ENCODE peak calls at places on chromosomes 2 and 18, in four cellular contexts. One of them, this sample, is unnamed.

GRCh38 chr18:3340015-3340681 is 78.2 kb downstream of the MYL12B start:
- DNase-seq in K562: peak
- DNase-seq in HepG2: no peak
- DNase-seq in HCT116: no peak
- DNase-seq in this sample: no peak

GRCh38 chr2:112777036-112777435 is 7.3 kb downstream of the IL1A start:
- DNase-seq in K562: no peak
- DNase-seq in HepG2: no peak
- DNase-seq in HCT116: no peak
- DNase-seq in this sample: no peak

GRCh38 chr2:65165595-65165994 is 35.7 kb upstream of the RAB1A start:
- DNase-seq in K562: no peak
- DNase-seq in HepG2: no peak
- DNase-seq in HCT116: no peak
- DNase-seq in this sample: no peak

GRCh38 chr2:70962885-70963878 is 15.2 kb upstream of the ANKRD53 start:
- DNase-seq in K562: no peak
- DNase-seq in HepG2: no peak
- DNase-seq in HCT116: no peak
- DNase-seq in this sample: no peak

GRCh38 chr2:48253301-48253700 is 276.7 kb upstream of the STON1 start:
- DNase-seq in K562: peak
- DNase-seq in HepG2: no peak
- DNase-seq in HCT116: no peak
- DNase-seq in this sample: no peak

GRCh38 chr2:12061785-12062184 is 315.4 kb downstream of the LPIN1 start:
- DNase-seq in K562: no peak
- DNase-seq in HepG2: no peak
- DNase-seq in HCT116: no peak
- DNase-seq in this sample: no peak

GRCh38 chr2:45885111-45885685 is 233.7 kb downstream of the PRKCE start:
- DNase-seq in K562: no peak
- DNase-seq in HepG2: no peak
- DNase-seq in HCT116: no peak
- DNase-seq in this sample: no peak

GRCh38 chr2:195407782-195408181 is 249.2 kb upstream of the SLC39A10 start:
- DNase-seq in K562: peak
- DNase-seq in HepG2: no peak
- DNase-seq in HCT116: no peak
- DNase-seq in this sample: no peak

GRCh38 chr2:31058096-31058843 is 80.0 kb downstream of the GALNT14 start:
- DNase-seq in K562: no peak
- DNase-seq in HepG2: no peak
- DNase-seq in HCT116: no peak
- DNase-seq in this sample: no peak

GRCh38 chr2:217795706-217796465 is 206.9 kb downstream of the TNS1 start:
- DNase-seq in K562: no peak
- DNase-seq in HepG2: no peak
- DNase-seq in HCT116: no peak
- DNase-seq in this sample: no peak

GRCh38 chr2:193542762-193543161 is 1348.0 kb upstream of the TMEFF2 start:
- DNase-seq in K562: no peak
- DNase-seq in HepG2: no peak
- DNase-seq in HCT116: no peak
- DNase-seq in this sample: no peak

GRCh38 chr2:206324869-206325268 is 50.4 kb downstream of the ZDBF2 start:
- DNase-seq in K562: no peak
- DNase-seq in HepG2: no peak
- DNase-seq in HCT116: no peak
- DNase-seq in this sample: no peak

GRCh38 chr2:216426938-216427337 is 14.7 kb downstream of the SMARCAL1 start:
- DNase-seq in K562: no peak
- DNase-seq in HepG2: no peak
- DNase-seq in HCT116: no peak
- DNase-seq in this sample: no peak

GRCh38 chr18:8705941-8706544 is 687 bp downstream of the MTCL1 start:
- DNase-seq in K562: no peak
- DNase-seq in HepG2: no peak
- DNase-seq in HCT116: no peak
- DNase-seq in this sample: no peak

GRCh38 chr2:240735476-240735875 is 43.8 kb downstream of the AQP12A start:
- DNase-seq in K562: no peak
- DNase-seq in HepG2: no peak
- DNase-seq in HCT116: no peak
- DNase-seq in this sample: no peak

GRCh38 chr18:8610442-8610801 is 1.2 kb downstream of the RAB12 start:
- DNase-seq in K562: peak
- DNase-seq in HepG2: no peak
- DNase-seq in HCT116: no peak
- DNase-seq in this sample: no peak

GRCh38 chr2:228763600-228763999 is 507.5 kb downstream of the PID1 start:
- DNase-seq in K562: no peak
- DNase-seq in HepG2: no peak
- DNase-seq in HCT116: no peak
- DNase-seq in this sample: no peak

GRCh38 chr2:236777408-236777807 is 207.8 kb downstream of the ACKR3 start:
- DNase-seq in K562: no peak
- DNase-seq in HepG2: no peak
- DNase-seq in HCT116: no peak
- DNase-seq in this sample: no peak

GRCh38 chr2:16614314-16614860 is 51.2 kb downstream of the CYRIA start:
- DNase-seq in K562: peak
- DNase-seq in HepG2: no peak
- DNase-seq in HCT116: no peak
- DNase-seq in this sample: no peak

GRCh38 chr2:8558956-8559355 is 122.9 kb upstream of the ID2 start:
- DNase-seq in K562: no peak
- DNase-seq in HepG2: no peak
- DNase-seq in HCT116: no peak
- DNase-seq in this sample: no peak

GRCh38 chr2:216308532-216308931 is 63.8 kb downstream of the MARCHF4 start:
- DNase-seq in K562: no peak
- DNase-seq in HepG2: no peak
- DNase-seq in HCT116: no peak
- DNase-seq in this sample: no peak

GRCh38 chr2:213151437-213152064 is at the start of gene IKZF2:
- DNase-seq in K562: peak
- DNase-seq in HepG2: peak
- DNase-seq in HCT116: peak
- DNase-seq in this sample: peak

GRCh38 chr2:25537526-25537925 is 135.9 kb downstream of the DTNB start:
- DNase-seq in K562: no peak
- DNase-seq in HepG2: no peak
- DNase-seq in HCT116: no peak
- DNase-seq in this sample: peak

GRCh38 chr2:200302940-200303727 is 3.4 kb upstream of the SPATS2L start:
- DNase-seq in K562: no peak
- DNase-seq in HepG2: peak
- DNase-seq in HCT116: peak
- DNase-seq in this sample: no peak

DNA sequence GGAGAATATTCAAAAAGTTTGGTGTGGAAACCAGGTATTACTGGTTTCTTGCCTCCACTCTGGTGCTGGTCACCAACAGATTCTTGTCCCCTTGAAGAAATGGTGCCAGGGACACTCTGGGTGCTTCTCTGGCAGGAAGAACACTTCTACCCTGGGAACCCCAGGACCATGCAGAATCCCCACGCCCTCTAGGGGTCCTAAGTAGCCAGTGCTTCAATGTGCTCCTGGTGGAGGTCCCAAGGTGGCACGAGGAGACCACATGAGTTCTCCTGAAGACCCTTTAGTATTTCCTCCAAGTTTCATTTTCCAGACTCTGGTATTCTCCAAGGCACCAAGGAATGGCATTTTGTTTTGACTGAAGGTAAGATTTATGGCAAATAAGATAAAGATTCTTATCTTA is 380.6 kb downstream of the TSN start:
- DNase-seq in K562: peak
- DNase-seq in HepG2: peak
- DNase-seq in HCT116: peak
- DNase-seq in this sample: peak
- TF ChIP-seq JUND in K562: no peak
- TF ChIP-seq JUND in HepG2: no peak
- TF ChIP-seq JUND in HCT116: no peak
- TF ChIP-seq JUND in this sample: no peak

GRCh38 chr18:36993068-36993467 is 164.1 kb downstream of the KIAA1328 start:
- DNase-seq in K562: no peak
- DNase-seq in HepG2: no peak
- DNase-seq in HCT116: no peak
- DNase-seq in this sample: no peak
- TF ChIP-seq JUND in K562: no peak
- TF ChIP-seq JUND in HepG2: no peak
- TF ChIP-seq JUND in HCT116: no peak
- TF ChIP-seq JUND in this sample: no peak

DNA sequence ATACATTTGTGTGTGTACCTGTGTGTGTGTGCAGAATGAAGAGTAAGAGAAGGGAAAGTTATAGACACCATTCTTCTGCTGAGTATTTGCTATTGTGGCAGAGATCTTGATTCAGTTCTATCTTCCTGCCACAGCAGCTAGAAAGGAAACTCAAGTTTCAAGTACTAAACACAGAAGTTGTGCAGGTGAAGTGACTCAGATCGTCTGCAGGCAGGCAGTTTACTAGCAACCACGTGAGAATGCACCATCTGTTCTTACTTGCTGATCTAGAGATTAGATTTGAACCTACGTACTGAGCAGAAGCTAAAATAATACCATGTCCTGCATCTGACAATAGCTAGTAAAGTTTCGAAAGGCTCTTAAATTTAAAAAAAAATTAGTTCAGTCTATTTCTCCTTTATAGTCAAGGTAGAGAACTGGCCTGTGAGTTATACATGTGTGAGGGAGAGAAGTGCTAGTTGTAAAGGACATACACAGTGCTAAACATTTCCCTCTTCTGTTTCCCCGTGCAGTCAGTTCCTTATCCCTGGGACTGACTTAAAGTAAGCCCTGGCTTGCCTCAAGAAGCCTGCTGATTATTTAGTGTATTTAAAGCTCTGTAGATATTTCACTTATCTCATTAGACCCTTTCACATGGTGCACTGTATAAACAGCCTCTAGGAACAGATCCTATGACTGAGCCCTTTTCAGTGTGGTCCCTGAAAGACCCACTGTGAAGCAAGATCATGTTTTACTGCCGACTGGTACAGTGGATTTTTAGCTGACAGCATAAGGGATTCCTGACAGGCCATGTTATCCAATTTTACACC is 45.0 kb downstream of the SLC38A11 start:
- DNase-seq in K562: peak
- DNase-seq in HepG2: peak
- DNase-seq in HCT116: no peak
- DNase-seq in this sample: no peak
- TF ChIP-seq JUND in K562: no peak
- TF ChIP-seq JUND in HepG2: no peak
- TF ChIP-seq JUND in HCT116: no peak
- TF ChIP-seq JUND in this sample: no peak

GRCh38 chr2:148885988-148886387 is 11.0 kb downstream of the KIF5C start:
- DNase-seq in K562: no peak
- DNase-seq in HepG2: no peak
- DNase-seq in HCT116: no peak
- DNase-seq in this sample: no peak
- TF ChIP-seq JUND in K562: no peak
- TF ChIP-seq JUND in HepG2: no peak
- TF ChIP-seq JUND in HCT116: no peak
- TF ChIP-seq JUND in this sample: no peak

DNA sequence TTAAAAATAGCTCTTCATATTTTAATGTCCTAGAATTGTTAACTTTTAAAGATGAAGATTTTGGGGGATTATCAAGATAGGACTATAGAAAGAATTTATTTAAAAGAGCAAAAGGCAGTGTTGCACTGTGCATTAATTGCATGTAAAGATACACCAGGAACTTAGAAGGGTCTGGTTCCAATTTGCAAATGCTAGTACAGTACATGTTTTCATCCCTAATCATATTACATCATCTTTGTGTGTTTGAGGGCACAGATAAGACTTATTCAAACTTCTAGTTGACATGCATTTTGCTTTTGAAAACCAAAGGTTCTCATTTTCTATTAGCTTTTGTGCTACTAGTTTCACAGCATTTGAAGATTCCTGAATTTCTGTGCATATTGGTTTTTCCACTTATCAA is 231.7 kb upstream of the LYPD1 start:
- DNase-seq in K562: no peak
- DNase-seq in HepG2: no peak
- DNase-seq in HCT116: no peak
- DNase-seq in this sample: no peak
- TF ChIP-seq JUND in K562: no peak
- TF ChIP-seq JUND in HepG2: no peak
- TF ChIP-seq JUND in HCT116: no peak
- TF ChIP-seq JUND in this sample: no peak

GRCh38 chr18:58942486-58942885 is 77.8 kb downstream of the ZNF532 start:
- DNase-seq in K562: no peak
- DNase-seq in HepG2: no peak
- DNase-seq in HCT116: no peak
- DNase-seq in this sample: peak
- TF ChIP-seq JUND in K562: no peak
- TF ChIP-seq JUND in HepG2: no peak
- TF ChIP-seq JUND in HCT116: no peak
- TF ChIP-seq JUND in this sample: no peak